ENCODE peak calls at places on chromosomes 7 and 10, in six cellular contexts. One of them, this sample, is unnamed.

GRCh38 chr10:29243750-29244149 is 45.1 kb upstream of the LYZL1 start:
- DNase-seq in CD8-positive, alpha-beta T cell: no peak
- DNase-seq in cardiac muscle cell: no peak
- DNase-seq in uterus: no peak
- DNase-seq in HCT116: peak; percentile 12
- DNase-seq in keratinocyte: no peak
- DNase-seq in this sample: no peak

GRCh38 chr7:1940863-1941262 is 270.8 kb downstream of the ELFN1 start:
- DNase-seq in CD8-positive, alpha-beta T cell: no peak
- DNase-seq in cardiac muscle cell: no peak
- DNase-seq in uterus: no peak
- DNase-seq in HCT116: no peak
- DNase-seq in keratinocyte: no peak
- DNase-seq in this sample: peak; percentile 48

GRCh38 chr7:128830231-128831177 is at the start of gene FLNC:
- DNase-seq in CD8-positive, alpha-beta T cell: no peak
- DNase-seq in cardiac muscle cell: peak; percentile 78
- DNase-seq in uterus: peak; percentile 71
- DNase-seq in HCT116: no peak
- DNase-seq in keratinocyte: no peak
- DNase-seq in this sample: peak; percentile 85

GRCh38 chr10:12631787-12632562 is 282.6 kb downstream of the CAMK1D start:
- DNase-seq in CD8-positive, alpha-beta T cell: no peak
- DNase-seq in cardiac muscle cell: no peak
- DNase-seq in uterus: no peak
- DNase-seq in HCT116: no peak
- DNase-seq in keratinocyte: no peak
- DNase-seq in this sample: no peak

GRCh38 chr10:116756277-116756676 is 13.9 kb upstream of the HSPA12A start:
- DNase-seq in CD8-positive, alpha-beta T cell: no peak
- DNase-seq in cardiac muscle cell: peak; percentile 62
- DNase-seq in uterus: peak; percentile 41
- DNase-seq in HCT116: no peak
- DNase-seq in keratinocyte: no peak
- DNase-seq in this sample: no peak

GRCh38 chr7:114413741-114414140 is 874 bp upstream of the FOXP2 start:
- DNase-seq in CD8-positive, alpha-beta T cell: no peak
- DNase-seq in cardiac muscle cell: no peak
- DNase-seq in uterus: no peak
- DNase-seq in HCT116: no peak
- DNase-seq in keratinocyte: no peak
- DNase-seq in this sample: no peak

GRCh38 chr10:71085689-71086438 is 126.5 kb upstream of the UNC5B start:
- DNase-seq in CD8-positive, alpha-beta T cell: no peak
- DNase-seq in cardiac muscle cell: no peak
- DNase-seq in uterus: no peak
- DNase-seq in HCT116: no peak
- DNase-seq in keratinocyte: no peak
- DNase-seq in this sample: peak; percentile 4

GRCh38 chr7:12481722-12482121 is 78.1 kb upstream of the VWDE start:
- DNase-seq in CD8-positive, alpha-beta T cell: no peak
- DNase-seq in cardiac muscle cell: no peak
- DNase-seq in uterus: no peak
- DNase-seq in HCT116: no peak
- DNase-seq in keratinocyte: no peak
- DNase-seq in this sample: no peak

GRCh38 chr7:94161476-94161875 is 157.3 kb upstream of the BET1 start:
- DNase-seq in CD8-positive, alpha-beta T cell: no peak
- DNase-seq in cardiac muscle cell: no peak
- DNase-seq in uterus: no peak
- DNase-seq in HCT116: no peak
- DNase-seq in keratinocyte: no peak
- DNase-seq in this sample: no peak

DNA sequence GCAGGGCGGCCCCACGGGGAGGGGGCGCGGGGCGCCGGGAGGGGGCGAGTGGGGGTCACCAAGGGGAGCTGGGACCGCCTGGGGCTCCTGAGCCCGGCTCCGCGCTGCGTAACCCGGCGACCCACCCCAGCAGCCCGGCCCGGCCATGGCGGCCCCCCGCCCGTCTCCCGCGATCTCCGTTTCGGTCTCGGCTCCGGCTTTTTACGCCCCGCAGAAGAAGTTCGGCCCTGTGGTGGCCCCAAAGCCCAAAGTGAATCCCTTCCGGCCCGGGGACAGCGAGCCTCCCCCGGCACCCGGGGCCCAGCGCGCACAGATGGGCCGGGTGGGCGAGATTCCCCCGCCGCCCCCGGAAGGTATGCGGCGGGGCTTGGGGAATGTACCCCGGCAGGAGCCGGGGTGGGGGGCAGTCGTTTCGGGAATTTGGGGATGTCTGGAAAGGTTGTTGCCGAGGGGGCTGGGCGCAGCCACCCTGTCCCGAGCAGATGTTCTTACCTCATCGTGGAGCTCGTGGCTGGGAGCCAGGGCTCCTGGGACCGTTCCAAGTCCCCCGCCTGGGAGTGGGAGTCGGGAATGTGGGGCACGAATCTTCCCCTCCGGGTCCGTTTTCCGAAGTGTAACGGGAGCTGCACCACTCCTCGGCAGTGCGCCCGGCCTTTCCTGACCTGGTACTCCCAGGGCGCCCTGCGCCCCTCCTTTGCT is 431 bp downstream of the ZYX start:
- DNase-seq in CD8-positive, alpha-beta T cell: no peak
- DNase-seq in cardiac muscle cell: peak; percentile 91
- DNase-seq in uterus: peak; percentile 94
- DNase-seq in HCT116: no peak
- DNase-seq in keratinocyte: no peak
- DNase-seq in this sample: peak; percentile 67
- H3K4me1 ChIP-seq in CD8-positive, alpha-beta T cell: peaks cover 80% of the 10 kb centered on the region
- H3K4me1 ChIP-seq in cardiac muscle cell: peaks cover 18% of the 10 kb centered on the region
- H3K4me1 ChIP-seq in uterus: peaks cover 12% of the 10 kb centered on the region
- H3K4me1 ChIP-seq in HCT116: peaks cover 13% of the 10 kb centered on the region
- H3K4me1 ChIP-seq in keratinocyte: peaks cover 44% of the 10 kb centered on the region
- H3K4me1 ChIP-seq in this sample: peaks cover 77% of the 10 kb centered on the region

DNA sequence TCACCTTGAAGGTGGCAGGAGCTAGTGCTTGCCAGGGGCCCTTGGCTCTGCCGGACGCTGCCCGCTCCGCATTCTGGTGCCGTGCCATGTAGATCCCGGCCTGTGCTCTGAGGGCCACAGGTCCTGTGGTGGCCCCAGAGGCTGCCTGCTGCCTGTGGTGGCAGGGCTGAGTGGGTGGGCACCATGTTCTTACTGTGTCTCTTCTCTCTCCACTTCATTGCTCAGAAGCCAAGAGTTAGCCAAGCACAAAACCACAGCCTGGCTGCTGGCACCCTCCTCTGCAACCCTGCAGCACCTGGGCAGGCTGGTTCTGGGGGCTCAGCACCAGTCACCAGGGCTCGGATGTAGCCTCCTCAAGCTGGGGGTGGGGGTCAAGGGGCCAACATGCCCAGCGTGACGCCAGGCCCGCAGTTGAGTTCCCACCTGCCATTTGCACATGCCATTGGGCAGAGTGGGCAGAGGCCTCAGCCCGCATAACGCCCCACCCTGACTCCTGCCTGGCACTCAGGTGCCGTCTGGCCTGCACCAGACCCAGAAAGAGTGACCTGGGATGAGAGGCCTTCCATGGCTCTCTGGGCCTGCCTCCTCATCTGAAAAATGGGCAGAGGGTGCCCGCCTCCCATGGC is 16.3 kb downstream of the ZMIZ1 start:
- DNase-seq in CD8-positive, alpha-beta T cell: no peak
- DNase-seq in cardiac muscle cell: no peak
- DNase-seq in uterus: no peak
- DNase-seq in HCT116: no peak
- DNase-seq in keratinocyte: no peak
- DNase-seq in this sample: no peak
- H3K4me1 ChIP-seq in CD8-positive, alpha-beta T cell: peaks cover 14% of the 10 kb centered on the region
- H3K4me1 ChIP-seq in cardiac muscle cell: peaks cover 45% of the 10 kb centered on the region
- H3K4me1 ChIP-seq in uterus: peaks cover 48% of the 10 kb centered on the region
- H3K4me1 ChIP-seq in HCT116: peaks cover 35% of the 10 kb centered on the region
- H3K4me1 ChIP-seq in keratinocyte: peaks cover 40% of the 10 kb centered on the region
- H3K4me1 ChIP-seq in this sample: peaks cover 100% of the 10 kb centered on the region

DNA sequence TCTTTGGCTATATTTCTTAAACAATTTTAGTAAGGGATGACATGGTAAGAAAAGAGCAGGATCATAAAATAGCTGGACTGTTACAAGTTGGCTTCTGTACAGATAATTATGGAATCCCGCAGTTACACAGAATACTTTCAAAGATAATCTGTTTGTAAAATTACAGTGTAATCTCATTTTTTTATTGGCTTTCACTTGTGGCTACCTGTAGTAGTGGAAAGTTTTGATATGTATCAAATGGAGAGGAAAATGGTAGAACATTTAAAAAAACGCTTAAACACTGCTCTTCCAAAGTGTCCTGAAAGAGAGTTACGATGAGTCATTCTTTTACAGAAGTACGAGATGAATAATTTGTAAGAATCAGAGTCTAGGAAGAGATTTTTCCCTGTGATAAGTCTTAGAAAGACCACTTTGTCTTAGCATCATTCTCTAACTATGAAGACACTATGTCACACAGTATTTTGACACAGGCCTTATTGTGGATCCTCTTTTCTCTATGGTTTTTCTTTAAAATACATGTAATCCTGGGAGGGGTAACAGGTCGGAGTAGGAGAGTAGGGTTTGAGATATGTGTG is 215.0 kb upstream of the DKK1 start:
- DNase-seq in CD8-positive, alpha-beta T cell: no peak
- DNase-seq in cardiac muscle cell: no peak
- DNase-seq in uterus: no peak
- DNase-seq in HCT116: no peak
- DNase-seq in keratinocyte: no peak
- DNase-seq in this sample: no peak
- H3K4me1 ChIP-seq in CD8-positive, alpha-beta T cell: no peaks in the 10 kb centered on the region
- H3K4me1 ChIP-seq in cardiac muscle cell: no peaks in the 10 kb centered on the region
- H3K4me1 ChIP-seq in uterus: no peaks in the 10 kb centered on the region
- H3K4me1 ChIP-seq in HCT116: no peaks in the 10 kb centered on the region
- H3K4me1 ChIP-seq in keratinocyte: no peaks in the 10 kb centered on the region
- H3K4me1 ChIP-seq in this sample: no peaks in the 10 kb centered on the region

GRCh38 chr10:25061125-25061524 is 44.7 kb downstream of the THNSL1 start:
- DNase-seq in CD8-positive, alpha-beta T cell: no peak
- DNase-seq in cardiac muscle cell: no peak
- DNase-seq in uterus: no peak
- DNase-seq in HCT116: no peak
- DNase-seq in keratinocyte: no peak
- DNase-seq in this sample: no peak
- H3K4me1 ChIP-seq in CD8-positive, alpha-beta T cell: peaks cover 7% of the 10 kb centered on the region
- H3K4me1 ChIP-seq in cardiac muscle cell: no peaks in the 10 kb centered on the region
- H3K4me1 ChIP-seq in uterus: no peaks in the 10 kb centered on the region
- H3K4me1 ChIP-seq in HCT116: peaks cover 31% of the 10 kb centered on the region
- H3K4me1 ChIP-seq in keratinocyte: peaks cover 29% of the 10 kb centered on the region
- H3K4me1 ChIP-seq in this sample: no peaks in the 10 kb centered on the region

GRCh38 chr10:122849090-122849489 is 3.4 kb upstream of the CUZD1 start:
- DNase-seq in CD8-positive, alpha-beta T cell: no peak
- DNase-seq in cardiac muscle cell: no peak
- DNase-seq in uterus: no peak
- DNase-seq in HCT116: no peak
- DNase-seq in keratinocyte: no peak
- DNase-seq in this sample: no peak
- H3K4me1 ChIP-seq in CD8-positive, alpha-beta T cell: no peaks in the 10 kb centered on the region
- H3K4me1 ChIP-seq in cardiac muscle cell: no peaks in the 10 kb centered on the region
- H3K4me1 ChIP-seq in uterus: no peaks in the 10 kb centered on the region
- H3K4me1 ChIP-seq in HCT116: peaks cover 14% of the 10 kb centered on the region
- H3K4me1 ChIP-seq in keratinocyte: peaks cover 20% of the 10 kb centered on the region
- H3K4me1 ChIP-seq in this sample: no peaks in the 10 kb centered on the region

GRCh38 chr7:76086070-76086469 is 38.2 kb downstream of the MDH2 start:
- DNase-seq in CD8-positive, alpha-beta T cell: no peak
- DNase-seq in cardiac muscle cell: no peak
- DNase-seq in uterus: no peak
- DNase-seq in HCT116: no peak
- DNase-seq in keratinocyte: no peak
- DNase-seq in this sample: no peak
- H3K4me1 ChIP-seq in CD8-positive, alpha-beta T cell: no peaks in the 10 kb centered on the region
- H3K4me1 ChIP-seq in cardiac muscle cell: peaks cover 11% of the 10 kb centered on the region
- H3K4me1 ChIP-seq in uterus: no peaks in the 10 kb centered on the region
- H3K4me1 ChIP-seq in HCT116: peaks cover 8% of the 10 kb centered on the region
- H3K4me1 ChIP-seq in keratinocyte: peaks cover 45% of the 10 kb centered on the region
- H3K4me1 ChIP-seq in this sample: no peaks in the 10 kb centered on the region